ENCODE peak calls at places on chromosomes 5 and 9, in eight cellular contexts. A is mucosa of descending colon; P is fibroblast of mammary gland; L is heart left ventricle; S is skeletal muscle cell; N is epithelial cell of esophagus; D is HFF-Myc; M is naive thymus-derived CD4-positive, alpha-beta T cell. K is an unnamed sample.

GRCh38 chr9:133347515-133347984 is 381 bp downstream of the MED22 start:
- DNase-seq in M (peak), L (no peak), D (no peak), N (peak), S (no peak), A (peak), P (no peak), K (no peak)

GRCh38 chr5:64165500-64166200 is at the start of gene RNF180:
- DNase-seq in L (peak), M (no peak), P (peak), D (no peak), N (peak), S (peak), A (peak), K (no peak)

GRCh38 chr9:129405089-129405830 is 215.6 kb downstream of the C9orf50 start:
- DNase-seq in P (no peak), M (no peak), N (no peak), D (no peak), S (no peak), A (peak), L (peak), K (no peak)

GRCh38 chr9:34377402-34377741 is 674 bp upstream of the MYORG start:
- DNase-seq in S (no peak), P (no peak), L (no peak), N (no peak), M (no peak), D (no peak), A (peak), K (no peak)

GRCh38 chr9:98248737-98249474 is 6.5 kb downstream of the TBC1D2 start:
- DNase-seq in N (peak), L (peak), P (peak), M (no peak), S (peak), D (peak), A (peak), K (no peak)

GRCh38 chr9:96161819-96162218 is 140.2 kb downstream of the HSD17B3 start:
- DNase-seq in S (no peak), D (no peak), L (no peak), M (no peak), N (no peak), P (peak), A (no peak), K (no peak)

GRCh38 chr5:147341382-147341781 is 106.6 kb downstream of the STK32A start:
- DNase-seq in N (no peak), M (no peak), S (no peak), A (no peak), P (no peak), L (no peak), D (no peak), K (no peak)

GRCh38 chr5:40291338-40291737 is 388.4 kb upstream of the PTGER4 start:
- DNase-seq in N (peak), M (no peak), D (no peak), S (peak), P (peak), A (no peak), L (no peak), K (no peak)

GRCh38 chr5:102545175-102545574 is 46.4 kb upstream of the SLCO6A1 start:
- DNase-seq in S (no peak), P (no peak), L (no peak), D (no peak), N (peak), A (no peak), M (no peak), K (peak)

GRCh38 chr9:28971881-28972280 is 1398.6 kb upstream of the C9orf72 start:
- DNase-seq in N (no peak), L (no peak), P (no peak), S (no peak), M (no peak), A (no peak), D (no peak), K (no peak)

GRCh38 chr9:120099064-120099463 is 480.9 kb downstream of the CDK5RAP2 start:
- DNase-seq in A (no peak), S (no peak), P (no peak), L (no peak), D (no peak), M (no peak), N (no peak), K (no peak)

GRCh38 chr9:33791117-33791516 is 4.2 kb upstream of the PRSS3 start:
- DNase-seq in A (no peak), L (no peak), M (no peak), D (no peak), P (peak), S (no peak), N (peak), K (no peak)

GRCh38 chr5:90866333-90866732 is 307.7 kb downstream of the ADGRV1 start:
- DNase-seq in P (peak), L (no peak), M (peak), N (peak), S (no peak), D (no peak), A (no peak), K (peak)

GRCh38 chr5:160699301-160699700 is 152.7 kb downstream of the ATP10B start:
- DNase-seq in M (no peak), L (no peak), D (no peak), A (peak), P (no peak), N (no peak), S (no peak), K (no peak)

GRCh38 chr9:91817493-91818225 is 132.4 kb downstream of the ROR2 start:
- DNase-seq in M (no peak), P (peak), D (peak), S (peak), L (no peak), N (no peak), A (no peak), K (no peak)

GRCh38 chr9:11709567-11709966 is 983.6 kb upstream of the TYRP1 start:
- DNase-seq in L (no peak), S (no peak), P (no peak), N (no peak), M (no peak), A (no peak), D (no peak), K (no peak)

GRCh38 chr5:114402206-114402605 is 40.3 kb downstream of the KCNN2 start:
- DNase-seq in A (no peak), D (no peak), M (no peak), L (no peak), S (no peak), N (no peak), P (no peak), K (no peak)

GRCh38 chr5:176639208-176639607 is 8.1 kb upstream of the TSPAN17 start:
- DNase-seq in A (no peak), L (no peak), D (no peak), S (no peak), N (no peak), M (no peak), P (no peak), K (no peak)

GRCh38 chr5:95958308-95959014 is 3.2 kb downstream of the ELL2 start:
- DNase-seq in A (no peak), P (peak), N (peak), M (no peak), D (no peak), S (no peak), L (no peak), K (no peak)

GRCh38 chr9:3136999-3137675 is 293.2 kb upstream of the PUM3 start:
- DNase-seq in N (no peak), M (no peak), L (no peak), A (no peak), D (no peak), P (peak), S (no peak), K (no peak)

GRCh38 chr9:134661791-134662142 is 20.2 kb downstream of the COL5A1 start:
- DNase-seq in D (peak), M (no peak), S (no peak), L (no peak), P (peak), A (no peak), N (no peak), K (no peak)

GRCh38 chr9:127835930-127836586 is 18.4 kb downstream of the ENG start:
- DNase-seq in P (peak), A (peak), L (peak), D (no peak), N (no peak), M (no peak), S (no peak), K (no peak)

GRCh38 chr5:33795532-33795931 is 96.3 kb downstream of the ADAMTS12 start:
- DNase-seq in D (no peak), L (no peak), N (no peak), M (no peak), P (no peak), A (no peak), S (no peak), K (no peak)

GRCh38 chr9:97601228-97601898 is 31.8 kb downstream of the TSTD2 start:
- DNase-seq in M (no peak), P (no peak), S (no peak), D (no peak), A (no peak), L (no peak), N (no peak), K (no peak)

GRCh38 chr9:118318770-118319443 is 614.7 kb downstream of the TLR4 start:
- DNase-seq in S (no peak), D (no peak), N (peak), L (no peak), A (no peak), P (peak), M (no peak), K (no peak)

GRCh38 chr9:83959061-83959460 is 21.0 kb downstream of the HNRNPK start:
- DNase-seq in D (peak), L (no peak), N (peak), A (no peak), P (peak), M (no peak), S (peak), K (no peak)

GRCh38 chr9:21694424-21694823 is 108.0 kb upstream of the MTAP start:
- DNase-seq in M (no peak), N (no peak), A (no peak), L (peak), S (no peak), P (no peak), D (no peak), K (no peak)

GRCh38 chr5:1444361-1445189 is 665 bp downstream of the SLC6A3 start:
- DNase-seq in S (no peak), A (no peak), D (no peak), N (no peak), L (no peak), M (no peak), P (no peak), K (no peak)

GRCh38 chr5:9919306-9920030 is 289.3 kb upstream of the TAS2R1 start:
- DNase-seq in L (no peak), S (no peak), M (no peak), D (no peak), N (no peak), P (no peak), A (no peak), K (no peak)
- H3K4me3 ChIP-seq in L (no peak), S (no peak), M (no peak), D (no peak), N (no peak), P (no peak), A (no peak), K (no peak)

GRCh38 chr5:172107606-172108005 is 80.4 kb downstream of the STK10 start:
- DNase-seq in M (no peak), S (peak), L (no peak), N (peak), P (peak), D (no peak), A (no peak), K (no peak)

GRCh38 chr5:172109749-172110148 is 78.3 kb downstream of the STK10 start:
- DNase-seq in N (no peak), M (no peak), D (no peak), A (no peak), P (no peak), L (no peak), S (no peak), K (no peak)

GRCh38 chr5:172113036-172113435 is 75.0 kb downstream of the STK10 start:
- DNase-seq in A (no peak), D (no peak), P (no peak), S (no peak), N (no peak), M (peak), L (peak), K (peak)

GRCh38 chr5:172110260-172110815 is 77.7 kb downstream of the STK10 start:
- DNase-seq in L (peak), P (no peak), S (no peak), N (no peak), M (no peak), D (no peak), A (no peak), K (no peak)

DNA sequence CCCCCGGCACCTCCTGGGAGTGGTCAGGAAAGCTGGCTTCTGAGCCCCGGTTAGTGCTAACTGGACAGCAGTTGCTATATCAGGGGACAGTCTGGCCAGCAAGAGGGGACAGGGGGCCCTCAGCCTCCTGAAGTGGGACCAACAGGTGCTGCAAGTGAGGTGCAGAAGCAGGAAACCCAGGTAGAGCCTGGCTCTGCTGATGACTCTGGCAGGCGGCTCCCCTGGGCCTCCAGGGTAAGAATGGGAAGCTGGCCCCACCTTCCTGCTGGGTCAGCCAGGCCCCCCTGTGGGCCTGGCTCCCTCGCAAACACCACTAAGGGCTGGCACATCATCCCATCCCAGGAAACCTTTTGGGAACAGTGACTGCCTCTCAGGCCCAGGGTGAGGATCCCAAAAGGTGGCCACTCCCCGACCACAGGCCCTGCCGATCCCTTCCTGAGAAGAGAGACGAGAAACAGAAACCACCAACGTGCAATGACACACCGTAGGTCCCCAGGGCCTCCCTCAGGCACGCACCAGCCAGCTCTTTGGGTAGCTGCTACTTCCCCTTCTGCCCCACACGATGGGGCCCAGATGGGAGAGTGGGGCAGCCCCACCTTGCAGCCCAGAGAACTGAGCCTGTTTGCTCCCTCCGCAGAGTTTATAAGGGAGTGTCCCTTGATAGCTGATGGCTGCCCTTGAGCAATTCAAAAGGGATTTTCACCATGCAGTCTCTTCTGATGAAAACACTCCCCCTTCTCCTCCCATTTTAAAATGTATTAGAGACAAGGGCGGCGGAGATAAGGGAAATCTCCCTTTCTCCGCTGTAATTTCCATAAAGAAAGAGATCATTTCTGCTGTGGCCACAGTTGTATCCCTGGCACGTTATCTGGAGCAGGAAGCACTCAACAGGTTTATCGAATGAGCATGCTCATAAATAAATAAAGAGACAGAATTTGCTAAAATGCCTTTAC is 76.8 kb downstream of the STK10 start:
- DNase-seq in N (peak), A (peak), P (peak), D (no peak), M (peak), L (peak), S (no peak), K (peak)
- H3K4me3 ChIP-seq in N (no peak), A (no peak), P (no peak), D (no peak), M (peak), L (peak), S (no peak), K (peak)

DNA sequence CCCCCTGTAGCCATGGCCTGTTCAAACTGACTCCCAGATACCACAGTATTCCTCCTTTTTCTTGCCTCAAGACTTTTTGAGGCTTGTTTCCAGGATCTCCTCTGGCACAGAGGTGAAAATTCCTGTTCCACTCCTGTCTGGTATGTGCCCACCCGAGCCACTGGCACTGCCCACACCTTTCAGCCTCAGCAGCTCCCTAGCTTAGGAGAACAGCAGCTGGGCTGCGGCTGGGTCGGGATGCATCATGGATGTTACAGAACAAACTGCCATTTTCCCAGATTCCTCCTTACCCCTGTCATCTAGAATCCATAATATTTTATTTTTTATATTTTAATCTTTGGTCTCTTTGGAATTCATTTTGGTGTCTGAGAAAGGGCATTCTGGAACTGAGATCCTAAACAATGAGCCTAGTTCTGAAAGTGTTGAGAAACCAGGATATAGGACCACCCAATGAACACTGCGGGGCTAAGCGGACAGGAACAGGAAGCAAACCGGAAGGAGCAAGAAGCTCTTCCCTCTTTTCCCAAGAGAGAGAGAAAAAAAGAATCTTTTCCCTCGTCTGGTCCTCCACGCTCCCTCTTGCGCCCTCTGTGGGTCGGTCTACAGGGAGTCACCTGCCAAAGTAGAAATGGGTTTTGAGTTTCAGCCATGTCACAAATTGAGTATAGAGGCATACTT is 12.5 kb downstream of the OR2S2 start:
- DNase-seq in M (peak), P (peak), L (peak), S (peak), N (peak), A (peak), D (peak), K (peak)
- H3K4me3 ChIP-seq in M (no peak), P (no peak), L (peak), S (no peak), N (peak), A (no peak), D (no peak), K (no peak)

DNA sequence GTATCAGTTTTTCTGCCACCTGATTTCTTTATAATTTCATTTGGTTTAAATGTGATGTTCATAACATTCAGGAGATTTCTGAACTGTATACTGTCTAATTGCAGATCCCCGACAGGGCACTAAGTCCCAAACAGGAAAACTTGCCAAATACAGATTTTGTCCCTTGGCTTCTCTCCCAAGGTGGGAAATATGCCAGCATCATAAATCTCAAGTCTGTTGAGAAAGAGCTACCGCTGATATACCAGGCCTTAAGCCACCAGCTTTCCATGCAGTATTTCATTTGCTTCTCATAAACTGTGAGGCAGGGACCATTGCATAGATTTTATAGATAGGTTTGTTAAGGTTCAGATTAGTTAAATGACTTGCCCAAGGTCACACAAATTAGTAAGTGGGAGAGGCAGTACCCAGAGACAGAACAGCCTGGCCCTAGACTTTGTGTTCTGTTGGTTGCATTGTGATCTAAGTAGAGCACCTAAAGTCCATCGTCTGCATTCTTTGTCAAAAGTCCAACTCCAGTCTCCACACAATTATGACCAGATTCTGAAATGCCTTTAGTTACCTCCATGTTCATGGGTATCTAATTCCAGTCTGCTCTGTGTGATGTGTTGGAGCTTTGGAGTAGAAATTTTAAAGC is 16.2 kb downstream of the GPR21 start:
- DNase-seq in M (no peak), N (no peak), S (peak), L (no peak), A (no peak), P (peak), D (peak), K (no peak)
- H3K4me3 ChIP-seq in M (no peak), N (no peak), S (no peak), L (no peak), A (no peak), P (no peak), D (no peak), K (no peak)

GRCh38 chr5:17620627-17621026 is 10.4 kb downstream of the TAF11L12 start:
- DNase-seq in N (no peak), D (no peak), P (no peak), L (no peak), A (no peak), S (no peak), M (no peak), K (peak)
- H3K4me3 ChIP-seq in N (no peak), D (no peak), P (no peak), L (no peak), A (no peak), S (no peak), M (no peak), K (no peak)

DNA sequence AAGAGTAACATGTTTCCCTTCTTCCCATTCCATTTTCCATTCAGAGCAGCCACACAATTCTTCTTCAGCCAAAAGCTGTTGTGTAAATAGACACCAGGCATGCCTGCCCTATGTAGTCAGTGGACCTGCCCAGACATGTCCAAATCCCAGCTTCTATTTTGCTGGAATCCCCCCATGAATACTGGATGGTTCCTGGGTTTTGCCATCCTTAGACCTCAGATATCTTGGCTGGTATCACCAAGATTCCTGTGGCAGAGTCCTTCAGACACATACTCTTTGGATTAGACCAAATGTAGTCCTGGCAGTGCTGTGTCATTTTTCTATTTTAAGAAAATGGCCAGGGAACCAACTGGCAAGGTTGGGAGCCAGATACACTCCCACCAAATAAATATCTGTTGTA is 10.3 kb downstream of the FST start:
- DNase-seq in S (peak), M (no peak), D (peak), A (no peak), P (peak), L (no peak), N (peak), K (no peak)
- H3K4me3 ChIP-seq in S (no peak), M (no peak), D (peak), A (no peak), P (no peak), L (no peak), N (no peak), K (no peak)

GRCh38 chr9:78009156-78009555 is 22.5 kb downstream of the GNAQ start:
- DNase-seq in P (no peak), L (no peak), D (no peak), A (no peak), M (no peak), N (no peak), S (no peak), K (peak)

GRCh38 chr9:78011037-78011436 is 20.6 kb downstream of the GNAQ start:
- DNase-seq in P (no peak), A (no peak), D (no peak), S (no peak), M (no peak), N (no peak), L (no peak), K (no peak)

GRCh38 chr9:78013924-78014323 is 17.7 kb downstream of the GNAQ start:
- DNase-seq in P (no peak), L (no peak), N (no peak), A (no peak), D (no peak), S (no peak), M (no peak), K (no peak)

GRCh38 chr9:78006734-78007133 is 24.9 kb downstream of the GNAQ start:
- DNase-seq in S (no peak), L (no peak), M (no peak), D (no peak), P (peak), N (no peak), A (no peak), K (no peak)

DNA sequence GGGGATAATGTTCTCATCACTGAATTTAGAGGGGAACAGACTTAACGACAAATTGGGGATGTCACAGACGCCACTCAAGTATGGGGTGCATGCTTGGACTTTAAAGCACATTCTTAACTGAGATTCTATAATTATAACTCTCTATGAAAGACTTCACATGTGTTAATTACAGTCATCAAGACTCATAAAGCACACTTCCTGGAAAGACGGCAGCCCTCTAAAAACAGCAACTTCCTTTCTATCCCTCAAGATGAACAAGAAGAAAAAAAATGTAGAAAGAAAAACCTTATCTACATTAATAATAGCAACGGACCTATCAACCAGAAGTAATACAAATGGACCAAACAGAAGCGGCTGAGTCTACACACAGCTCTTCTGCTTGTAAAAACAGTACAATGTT is 21.2 kb downstream of the GNAQ start:
- DNase-seq in P (no peak), D (no peak), N (no peak), S (no peak), M (peak), L (no peak), A (no peak), K (no peak)
- H3K4me3 ChIP-seq in P (no peak), D (no peak), N (no peak), S (no peak), M (no peak), L (no peak), A (no peak), K (peak)